ENCODE peak calls at places on chromosomes 16 and 17, in eight cellular contexts. K, X, R, H, M, L, E and P are unnamed samples.

GRCh38 chr17:50205111-50205821 is 3.8 kb upstream of the COL1A1 start:
- DNase-seq in K (no peak), X (no peak), R (no peak), H (peak; percentile 70), M (no peak), L (no peak), E (no peak), P (no peak)

GRCh38 chr17:47813512-47814031 is 8.0 kb downstream of the OSBPL7 start:
- DNase-seq in K (no peak), X (no peak), R (no peak), H (no peak), M (no peak), L (no peak), E (peak; percentile 15), P (peak; percentile 60)

GRCh38 chr17:5121186-5121841 is 5.5 kb downstream of the USP6 start:
- DNase-seq in K (no peak), X (no peak), R (peak; percentile 63), H (peak; percentile 19), M (peak; percentile 7), L (no peak), E (no peak), P (peak; percentile 28)

GRCh38 chr17:61872099-61872498 is 8.8 kb upstream of the BRIP1 start:
- DNase-seq in K (no peak), X (no peak), R (no peak), H (no peak), M (no peak), L (no peak), E (no peak), P (no peak)

GRCh38 chr16:3518983-3519343 is 18.2 kb downstream of the CLUAP1 start:
- DNase-seq in K (no peak), X (no peak), R (no peak), H (no peak), M (no peak), L (no peak), E (no peak), P (no peak)

GRCh38 chr16:25030420-25031131 is 15.4 kb upstream of the ARHGAP17 start:
- DNase-seq in K (peak; percentile 18), X (no peak), R (no peak), H (no peak), M (no peak), L (no peak), E (no peak), P (no peak)

GRCh38 chr16:67087803-67088202 is 21.9 kb upstream of the PHAF1 start:
- DNase-seq in K (no peak), X (no peak), R (no peak), H (no peak), M (no peak), L (no peak), E (no peak), P (no peak)

GRCh38 chr17:46028969-46029565 is 30.0 kb downstream of the STH start:
- DNase-seq in K (no peak), X (no peak), R (no peak), H (no peak), M (no peak), L (no peak), E (no peak), P (no peak)

GRCh38 chr16:28208131-28208530 is 3.6 kb downstream of the XPO6 start:
- DNase-seq in K (no peak), X (no peak), R (no peak), H (no peak), M (no peak), L (no peak), E (no peak), P (no peak)
- H3K27me3 ChIP-seq in K (no peaks in the 10 kb centered on the region), X (no peaks in the 10 kb centered on the region), R (no peaks in the 10 kb centered on the region), H (no peaks in the 10 kb centered on the region), M (no peaks in the 10 kb centered on the region), L (no peaks in the 10 kb centered on the region), E (no peaks in the 10 kb centered on the region), P (no peaks in the 10 kb centered on the region)

GRCh38 chr17:79796570-79797491 is at the start of gene CBX8:
- DNase-seq in K (peak; percentile 99), X (peak; percentile 100), R (peak; percentile 100), H (peak; percentile 100), M (peak; percentile 99), L (peak; percentile 99), E (peak; percentile 100), P (peak; percentile 100)
- TF ChIP-seq CTCF in K (no peak), X (no peak), R (peak; percentile 64), H (no peak), M (no peak), L (peak; percentile 18), E (no peak), P (peak; percentile 15)

GRCh38 chr17:43042025-43042424 is 17.0 kb downstream of the RND2 start:
- DNase-seq in K (no peak), X (no peak), R (no peak), H (no peak), M (peak; percentile 26), L (no peak), E (no peak), P (no peak)

GRCh38 chr17:43039646-43040045 is 14.6 kb downstream of the RND2 start:
- DNase-seq in K (no peak), X (no peak), R (no peak), H (no peak), M (no peak), L (no peak), E (no peak), P (no peak)

GRCh38 chr17:43040655-43041054 is 15.6 kb downstream of the RND2 start:
- DNase-seq in K (no peak), X (no peak), R (no peak), H (no peak), M (no peak), L (no peak), E (no peak), P (no peak)

GRCh38 chr17:43044024-43044423 is 19.0 kb downstream of the RND2 start:
- DNase-seq in K (no peak), X (no peak), R (no peak), H (no peak), M (no peak), L (no peak), E (no peak), P (no peak)

DNA sequence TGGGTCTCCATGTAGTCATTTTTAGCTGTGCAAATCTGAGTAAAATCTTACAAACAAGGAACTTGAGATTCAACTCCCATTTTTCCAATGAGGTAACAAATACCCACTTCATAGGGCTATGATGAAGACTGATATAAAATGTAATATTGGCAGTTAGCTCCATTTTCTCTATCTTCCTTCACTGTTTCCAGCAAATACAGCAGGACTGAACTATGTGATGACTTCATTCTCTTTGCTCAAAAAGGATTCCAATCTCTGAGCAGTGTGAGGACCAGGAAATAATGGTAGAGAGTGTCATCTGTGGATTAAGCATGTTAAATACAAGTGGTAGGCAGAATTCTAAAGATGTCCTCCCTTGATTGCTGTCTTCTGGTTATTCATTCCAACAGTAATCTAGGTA is 18.3 kb downstream of the RND2 start:
- DNase-seq in K (no peak), X (no peak), R (no peak), H (no peak), M (no peak), L (no peak), E (no peak), P (no peak)
- H3K27me3 ChIP-seq in K (no peaks in the 10 kb centered on the region), X (no peaks in the 10 kb centered on the region), R (no peaks in the 10 kb centered on the region), H (no peaks in the 10 kb centered on the region), M (no peaks in the 10 kb centered on the region), L (no peaks in the 10 kb centered on the region), E (no peaks in the 10 kb centered on the region), P (no peaks in the 10 kb centered on the region)

GRCh38 chr16:56628486-56629035 is 3.0 kb downstream of the MT1E start:
- DNase-seq in K (no peak), X (no peak), R (no peak), H (no peak), M (no peak), L (no peak), E (no peak), P (no peak)
- TF ChIP-seq CTCF in K (no peak), X (no peak), R (no peak), H (no peak), M (no peak), L (no peak), E (no peak), P (no peak)

GRCh38 chr17:1280652-1281051 is 1.2 kb downstream of the TRARG1 start:
- DNase-seq in K (no peak), X (no peak), R (no peak), H (no peak), M (no peak), L (no peak), E (no peak), P (no peak)
- H3K27me3 ChIP-seq in K (no peaks in the 10 kb centered on the region), X (peaks cover 11% of the 10 kb centered on the region), R (no peaks in the 10 kb centered on the region), H (no peaks in the 10 kb centered on the region), M (no peaks in the 10 kb centered on the region), L (no peaks in the 10 kb centered on the region), E (peaks cover 21% of the 10 kb centered on the region), P (peaks cover 7% of the 10 kb centered on the region)

DNA sequence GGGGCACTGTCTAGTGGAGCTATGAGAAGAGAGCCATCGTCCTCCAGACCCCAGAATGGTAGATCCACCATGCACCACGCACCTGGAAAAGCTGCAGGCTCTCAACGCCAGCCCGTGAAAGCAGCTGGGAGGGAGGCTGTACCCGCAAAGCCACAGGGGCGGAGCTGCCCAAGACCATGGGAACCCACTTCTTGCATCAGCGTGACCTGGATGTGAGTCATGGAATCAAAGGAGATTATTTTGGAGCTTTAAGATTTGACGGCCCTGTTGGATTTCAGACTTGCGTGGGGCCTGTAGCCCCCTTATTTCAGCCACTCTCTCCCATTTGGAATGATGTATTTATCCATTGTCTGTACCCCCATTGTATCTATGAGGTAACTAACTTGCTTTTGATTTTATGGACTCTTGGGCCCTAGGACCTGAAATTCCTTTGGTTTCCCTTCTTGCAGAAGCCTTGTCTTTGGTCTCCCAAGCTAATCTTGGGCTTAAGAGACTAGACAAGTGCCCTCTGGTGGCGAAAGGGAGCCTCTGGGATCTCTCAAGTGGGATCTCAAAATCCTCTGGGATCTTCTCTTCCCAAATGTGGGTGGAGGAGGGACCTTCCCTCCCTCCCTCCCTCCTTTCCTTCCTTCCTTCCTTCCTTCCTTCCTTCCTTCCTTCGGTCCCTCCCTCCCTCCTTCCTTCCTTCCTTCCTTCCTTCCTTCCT is 58.2 kb upstream of the HAPSTR1 start:
- DNase-seq in K (no peak), X (no peak), R (no peak), H (no peak), M (peak; percentile 80), L (peak; percentile 37), E (peak; percentile 76), P (no peak)
- TF ChIP-seq CTCF in K (no peak), X (peak; percentile 38), R (peak; percentile 52), H (no peak), M (peak; percentile 39), L (peak; percentile 63), E (peak; percentile 28), P (peak; percentile 51)

GRCh38 chr16:86356804-86357203 is 153.5 kb upstream of the FOXF1 start:
- DNase-seq in K (no peak), X (no peak), R (no peak), H (no peak), M (no peak), L (no peak), E (no peak), P (no peak)
- H3K27me3 ChIP-seq in K (no peaks in the 10 kb centered on the region), X (peaks cover 31% of the 10 kb centered on the region), R (no peaks in the 10 kb centered on the region), H (no peaks in the 10 kb centered on the region), M (no peaks in the 10 kb centered on the region), L (no peaks in the 10 kb centered on the region), E (peaks cover 10% of the 10 kb centered on the region), P (peaks cover 7% of the 10 kb centered on the region)

GRCh38 chr17:42536372-42537155 is 523 bp downstream of the NAGLU start:
- DNase-seq in K (peak; percentile 56), X (peak; percentile 89), R (peak; percentile 96), H (peak; percentile 88), M (peak; percentile 84), L (peak; percentile 70), E (peak; percentile 92), P (peak; percentile 95)
- TF ChIP-seq CTCF in K (no peak), X (peak; percentile 7), R (peak; percentile 11), H (no peak), M (no peak), L (no peak), E (no peak), P (no peak)